ENCODE peak calls at places on chromosomes 7 and 10, in nine cellular contexts. One of them, this sample, is unnamed.

GRCh38 chr7:116380030-116380429 is 119.5 kb upstream of the CAV2 start:
- DNase-seq in fibroblast of mammary gland: peak
- DNase-seq in dorsolateral prefrontal cortex: no peak
- DNase-seq in gastrocnemius medialis: no peak
- DNase-seq in body of pancreas: no peak
- DNase-seq in brain microvascular endothelial cell: no peak
- DNase-seq in cardiac fibroblast: peak
- DNase-seq in fibroblast of lung: peak
- DNase-seq in GM23338: no peak
- DNase-seq in this sample: peak

GRCh38 chr7:127066974-127067373 is 185.8 kb downstream of the GRM8 start:
- DNase-seq in dorsolateral prefrontal cortex: no peak
- DNase-seq in GM23338: peak
- DNase-seq in gastrocnemius medialis: no peak
- DNase-seq in brain microvascular endothelial cell: no peak
- DNase-seq in fibroblast of mammary gland: no peak
- DNase-seq in fibroblast of lung: no peak
- DNase-seq in cardiac fibroblast: no peak
- DNase-seq in body of pancreas: no peak
- DNase-seq in this sample: no peak

GRCh38 chr10:35079763-35080162 is 10.4 kb downstream of the CUL2 start:
- DNase-seq in fibroblast of mammary gland: peak
- DNase-seq in body of pancreas: no peak
- DNase-seq in dorsolateral prefrontal cortex: no peak
- DNase-seq in fibroblast of lung: peak
- DNase-seq in cardiac fibroblast: peak
- DNase-seq in gastrocnemius medialis: no peak
- DNase-seq in brain microvascular endothelial cell: peak
- DNase-seq in GM23338: no peak
- DNase-seq in this sample: peak

GRCh38 chr7:17058568-17058967 is 176.8 kb upstream of the AGR3 start:
- DNase-seq in cardiac fibroblast: peak
- DNase-seq in fibroblast of mammary gland: peak
- DNase-seq in fibroblast of lung: peak
- DNase-seq in gastrocnemius medialis: no peak
- DNase-seq in brain microvascular endothelial cell: no peak
- DNase-seq in body of pancreas: no peak
- DNase-seq in dorsolateral prefrontal cortex: no peak
- DNase-seq in GM23338: no peak
- DNase-seq in this sample: no peak

GRCh38 chr7:27151945-27152815 is at the start of gene HOXA3:
- DNase-seq in dorsolateral prefrontal cortex: peak
- DNase-seq in GM23338: peak
- DNase-seq in fibroblast of mammary gland: peak
- DNase-seq in fibroblast of lung: no peak
- DNase-seq in cardiac fibroblast: no peak
- DNase-seq in gastrocnemius medialis: peak
- DNase-seq in body of pancreas: no peak
- DNase-seq in brain microvascular endothelial cell: no peak
- DNase-seq in this sample: no peak

GRCh38 chr10:19532411-19532810 is 283.8 kb upstream of the PLXDC2 start:
- DNase-seq in body of pancreas: no peak
- DNase-seq in dorsolateral prefrontal cortex: no peak
- DNase-seq in cardiac fibroblast: no peak
- DNase-seq in brain microvascular endothelial cell: no peak
- DNase-seq in fibroblast of mammary gland: no peak
- DNase-seq in gastrocnemius medialis: no peak
- DNase-seq in fibroblast of lung: no peak
- DNase-seq in GM23338: no peak
- DNase-seq in this sample: no peak

GRCh38 chr7:22269963-22270362 is 87.0 kb downstream of the RAPGEF5 start:
- DNase-seq in body of pancreas: peak
- DNase-seq in cardiac fibroblast: no peak
- DNase-seq in brain microvascular endothelial cell: no peak
- DNase-seq in GM23338: no peak
- DNase-seq in gastrocnemius medialis: no peak
- DNase-seq in fibroblast of mammary gland: no peak
- DNase-seq in fibroblast of lung: no peak
- DNase-seq in dorsolateral prefrontal cortex: no peak
- DNase-seq in this sample: no peak

GRCh38 chr10:60797200-60797599 is 18.9 kb downstream of the CDK1 start:
- DNase-seq in gastrocnemius medialis: no peak
- DNase-seq in fibroblast of lung: no peak
- DNase-seq in cardiac fibroblast: no peak
- DNase-seq in dorsolateral prefrontal cortex: no peak
- DNase-seq in brain microvascular endothelial cell: no peak
- DNase-seq in body of pancreas: no peak
- DNase-seq in GM23338: no peak
- DNase-seq in fibroblast of mammary gland: no peak
- DNase-seq in this sample: no peak

GRCh38 chr7:128381161-128381821 is 19.8 kb upstream of the PRRT4 start:
- DNase-seq in brain microvascular endothelial cell: no peak
- DNase-seq in fibroblast of mammary gland: no peak
- DNase-seq in gastrocnemius medialis: no peak
- DNase-seq in GM23338: peak
- DNase-seq in fibroblast of lung: no peak
- DNase-seq in cardiac fibroblast: no peak
- DNase-seq in body of pancreas: no peak
- DNase-seq in dorsolateral prefrontal cortex: no peak
- DNase-seq in this sample: no peak

GRCh38 chr10:78028438-78029293 is 649 bp downstream of the POLR3A start:
- DNase-seq in fibroblast of mammary gland: peak
- DNase-seq in cardiac fibroblast: peak
- DNase-seq in dorsolateral prefrontal cortex: no peak
- DNase-seq in brain microvascular endothelial cell: peak
- DNase-seq in fibroblast of lung: peak
- DNase-seq in body of pancreas: peak
- DNase-seq in gastrocnemius medialis: no peak
- DNase-seq in GM23338: peak
- DNase-seq in this sample: no peak

GRCh38 chr10:125550362-125550761 is 132.6 kb downstream of the TEX36 start:
- DNase-seq in brain microvascular endothelial cell: no peak
- DNase-seq in body of pancreas: no peak
- DNase-seq in dorsolateral prefrontal cortex: no peak
- DNase-seq in GM23338: no peak
- DNase-seq in fibroblast of lung: no peak
- DNase-seq in fibroblast of mammary gland: no peak
- DNase-seq in cardiac fibroblast: no peak
- DNase-seq in gastrocnemius medialis: no peak
- DNase-seq in this sample: no peak

GRCh38 chr10:125548878-125549277 is 134.1 kb downstream of the TEX36 start:
- DNase-seq in GM23338: no peak
- DNase-seq in gastrocnemius medialis: no peak
- DNase-seq in body of pancreas: no peak
- DNase-seq in fibroblast of lung: no peak
- DNase-seq in fibroblast of mammary gland: no peak
- DNase-seq in cardiac fibroblast: no peak
- DNase-seq in brain microvascular endothelial cell: no peak
- DNase-seq in dorsolateral prefrontal cortex: no peak
- DNase-seq in this sample: no peak

GRCh38 chr10:125548356-125548755 is 134.6 kb downstream of the TEX36 start:
- DNase-seq in fibroblast of mammary gland: no peak
- DNase-seq in gastrocnemius medialis: no peak
- DNase-seq in dorsolateral prefrontal cortex: no peak
- DNase-seq in GM23338: no peak
- DNase-seq in brain microvascular endothelial cell: no peak
- DNase-seq in body of pancreas: no peak
- DNase-seq in fibroblast of lung: no peak
- DNase-seq in cardiac fibroblast: no peak
- DNase-seq in this sample: no peak

GRCh38 chr10:125549656-125550055 is 133.3 kb downstream of the TEX36 start:
- DNase-seq in body of pancreas: no peak
- DNase-seq in GM23338: no peak
- DNase-seq in fibroblast of mammary gland: no peak
- DNase-seq in brain microvascular endothelial cell: no peak
- DNase-seq in gastrocnemius medialis: no peak
- DNase-seq in dorsolateral prefrontal cortex: no peak
- DNase-seq in fibroblast of lung: no peak
- DNase-seq in cardiac fibroblast: no peak
- DNase-seq in this sample: no peak

DNA sequence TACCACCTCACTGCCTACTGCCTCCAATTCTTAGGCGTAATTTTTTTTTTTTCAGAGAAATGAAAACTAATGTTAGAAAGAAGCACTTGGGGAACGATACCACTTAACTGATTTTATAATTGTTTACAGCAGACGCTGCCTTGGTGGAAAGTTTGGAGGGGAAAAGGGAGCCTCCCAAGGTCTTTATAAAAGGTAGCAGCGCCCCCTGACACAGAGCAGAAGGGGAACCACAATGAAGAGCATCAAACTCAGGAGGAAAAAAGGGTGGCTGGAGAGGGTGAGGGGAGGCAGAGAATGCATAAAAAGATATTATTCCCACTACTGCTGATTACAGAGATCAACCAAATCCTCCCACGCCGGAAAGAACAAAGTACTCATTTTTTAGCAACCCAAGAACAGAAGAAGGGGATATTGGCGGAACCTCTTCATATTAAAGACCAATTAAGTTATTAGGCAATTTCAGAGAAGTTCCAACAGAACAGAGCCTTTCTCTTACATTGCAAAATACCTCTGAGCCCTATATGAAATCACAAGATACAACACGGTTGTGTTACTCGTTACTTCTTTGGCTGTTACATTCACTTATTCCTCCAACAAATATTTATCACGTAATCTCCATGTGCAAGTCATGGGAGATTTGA is 135.8 kb downstream of the TEX36 start:
- DNase-seq in GM23338: peak
- DNase-seq in body of pancreas: no peak
- DNase-seq in fibroblast of lung: no peak
- DNase-seq in fibroblast of mammary gland: no peak
- DNase-seq in brain microvascular endothelial cell: no peak
- DNase-seq in cardiac fibroblast: no peak
- DNase-seq in dorsolateral prefrontal cortex: no peak
- DNase-seq in gastrocnemius medialis: no peak
- DNase-seq in this sample: no peak
- H3K4me3 ChIP-seq in GM23338: no peak
- H3K4me3 ChIP-seq in body of pancreas: no peak
- H3K4me3 ChIP-seq in fibroblast of lung: no peak
- H3K4me3 ChIP-seq in fibroblast of mammary gland: no peak
- H3K4me3 ChIP-seq in brain microvascular endothelial cell: no peak
- H3K4me3 ChIP-seq in cardiac fibroblast: no peak
- H3K4me3 ChIP-seq in dorsolateral prefrontal cortex: no peak
- H3K4me3 ChIP-seq in gastrocnemius medialis: no peak
- H3K4me3 ChIP-seq in this sample: no peak

GRCh38 chr7:80204919-80205318 is 70.3 kb downstream of the GNAI1 start:
- DNase-seq in cardiac fibroblast: no peak
- DNase-seq in body of pancreas: no peak
- DNase-seq in fibroblast of lung: no peak
- DNase-seq in brain microvascular endothelial cell: no peak
- DNase-seq in gastrocnemius medialis: no peak
- DNase-seq in dorsolateral prefrontal cortex: no peak
- DNase-seq in fibroblast of mammary gland: no peak
- DNase-seq in GM23338: no peak
- DNase-seq in this sample: no peak

DNA sequence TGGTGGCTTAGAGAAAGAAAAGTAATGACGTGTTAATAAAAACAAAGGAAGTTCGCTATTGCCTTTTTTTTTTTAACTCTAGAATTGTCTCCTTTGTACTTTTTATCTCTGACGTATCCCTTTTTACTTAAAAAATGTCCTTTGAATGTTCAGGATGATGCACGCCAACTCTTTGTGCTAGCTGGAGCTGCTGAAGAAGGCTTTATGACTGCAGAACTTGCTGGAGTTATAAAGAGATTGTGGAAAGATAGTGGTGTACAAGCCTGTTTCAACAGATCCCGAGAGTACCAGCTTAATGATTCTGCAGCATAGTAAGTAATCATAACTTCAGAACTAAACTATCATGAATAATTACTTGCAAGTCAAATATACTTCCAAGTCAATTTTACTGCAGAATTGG is 64.4 kb downstream of the GNAI1 start:
- DNase-seq in gastrocnemius medialis: no peak
- DNase-seq in fibroblast of lung: no peak
- DNase-seq in fibroblast of mammary gland: no peak
- DNase-seq in GM23338: no peak
- DNase-seq in cardiac fibroblast: no peak
- DNase-seq in brain microvascular endothelial cell: no peak
- DNase-seq in dorsolateral prefrontal cortex: no peak
- DNase-seq in body of pancreas: no peak
- DNase-seq in this sample: no peak
- TF ChIP-seq CTCF in gastrocnemius medialis: no peak
- TF ChIP-seq CTCF in fibroblast of lung: no peak
- TF ChIP-seq CTCF in fibroblast of mammary gland: no peak
- TF ChIP-seq CTCF in GM23338: no peak
- TF ChIP-seq CTCF in cardiac fibroblast: no peak
- TF ChIP-seq CTCF in brain microvascular endothelial cell: no peak
- TF ChIP-seq CTCF in dorsolateral prefrontal cortex: no peak
- TF ChIP-seq CTCF in body of pancreas: no peak
- TF ChIP-seq CTCF in this sample: no peak

GRCh38 chr10:3106908-3107425 is 39.6 kb downstream of the PFKP start:
- DNase-seq in body of pancreas: no peak
- DNase-seq in fibroblast of mammary gland: no peak
- DNase-seq in gastrocnemius medialis: no peak
- DNase-seq in dorsolateral prefrontal cortex: no peak
- DNase-seq in cardiac fibroblast: no peak
- DNase-seq in fibroblast of lung: peak
- DNase-seq in brain microvascular endothelial cell: peak
- DNase-seq in GM23338: no peak
- DNase-seq in this sample: peak
- H3K4me3 ChIP-seq in body of pancreas: no peak
- H3K4me3 ChIP-seq in fibroblast of mammary gland: no peak
- H3K4me3 ChIP-seq in gastrocnemius medialis: peak
- H3K4me3 ChIP-seq in dorsolateral prefrontal cortex: peak
- H3K4me3 ChIP-seq in cardiac fibroblast: no peak
- H3K4me3 ChIP-seq in fibroblast of lung: peak
- H3K4me3 ChIP-seq in brain microvascular endothelial cell: no peak
- H3K4me3 ChIP-seq in GM23338: no peak
- H3K4me3 ChIP-seq in this sample: no peak

GRCh38 chr10:101536800-101537199 is 51.3 kb downstream of the POLL start:
- DNase-seq in fibroblast of mammary gland: peak
- DNase-seq in GM23338: peak
- DNase-seq in gastrocnemius medialis: no peak
- DNase-seq in cardiac fibroblast: peak
- DNase-seq in fibroblast of lung: no peak
- DNase-seq in body of pancreas: no peak
- DNase-seq in brain microvascular endothelial cell: no peak
- DNase-seq in dorsolateral prefrontal cortex: no peak
- DNase-seq in this sample: no peak
- TF ChIP-seq CTCF in fibroblast of mammary gland: peak
- TF ChIP-seq CTCF in GM23338: peak
- TF ChIP-seq CTCF in gastrocnemius medialis: peak
- TF ChIP-seq CTCF in cardiac fibroblast: peak
- TF ChIP-seq CTCF in fibroblast of lung: peak
- TF ChIP-seq CTCF in body of pancreas: no peak
- TF ChIP-seq CTCF in brain microvascular endothelial cell: peak
- TF ChIP-seq CTCF in dorsolateral prefrontal cortex: peak
- TF ChIP-seq CTCF in this sample: peak

GRCh38 chr7:120227255-120227654 is 45.7 kb upstream of the KCND2 start:
- DNase-seq in fibroblast of lung: no peak
- DNase-seq in gastrocnemius medialis: no peak
- DNase-seq in brain microvascular endothelial cell: no peak
- DNase-seq in GM23338: no peak
- DNase-seq in cardiac fibroblast: no peak
- DNase-seq in fibroblast of mammary gland: no peak
- DNase-seq in body of pancreas: no peak
- DNase-seq in dorsolateral prefrontal cortex: no peak
- DNase-seq in this sample: no peak

GRCh38 chr7:120229094-120229493 is 43.9 kb upstream of the KCND2 start:
- DNase-seq in gastrocnemius medialis: no peak
- DNase-seq in fibroblast of mammary gland: peak
- DNase-seq in GM23338: no peak
- DNase-seq in cardiac fibroblast: no peak
- DNase-seq in fibroblast of lung: no peak
- DNase-seq in body of pancreas: no peak
- DNase-seq in brain microvascular endothelial cell: no peak
- DNase-seq in dorsolateral prefrontal cortex: no peak
- DNase-seq in this sample: no peak

GRCh38 chr7:120226188-120226587 is 46.8 kb upstream of the KCND2 start:
- DNase-seq in fibroblast of mammary gland: no peak
- DNase-seq in brain microvascular endothelial cell: no peak
- DNase-seq in dorsolateral prefrontal cortex: no peak
- DNase-seq in gastrocnemius medialis: no peak
- DNase-seq in fibroblast of lung: no peak
- DNase-seq in cardiac fibroblast: no peak
- DNase-seq in GM23338: no peak
- DNase-seq in body of pancreas: no peak
- DNase-seq in this sample: no peak
- H3K4me3 ChIP-seq in fibroblast of mammary gland: no peak
- H3K4me3 ChIP-seq in brain microvascular endothelial cell: no peak
- H3K4me3 ChIP-seq in dorsolateral prefrontal cortex: no peak
- H3K4me3 ChIP-seq in gastrocnemius medialis: no peak
- H3K4me3 ChIP-seq in fibroblast of lung: no peak
- H3K4me3 ChIP-seq in cardiac fibroblast: no peak
- H3K4me3 ChIP-seq in GM23338: no peak
- H3K4me3 ChIP-seq in body of pancreas: no peak
- H3K4me3 ChIP-seq in this sample: no peak